ENCODE peak calls at places on chromosomes 1 and 21, in ten cellular contexts. One of them, this sample, is unnamed. For H3K4me1, the result is how much of the 10 kb centered on the place peaks cover.

GRCh38 chr1:2633936-2634491 is 1.2 kb upstream of the MMEL1 start:
- DNase-seq in aorta: peak
- DNase-seq in hepatocyte: no peak
- DNase-seq in psoas muscle: no peak
- DNase-seq in stomach: no peak
- DNase-seq in GM23338: no peak
- DNase-seq in right lobe of liver: no peak
- DNase-seq in CD8-positive, alpha-beta T cell: no peak
- DNase-seq in IMR-90: no peak
- DNase-seq in upper lobe of right lung: peak
- DNase-seq in this sample: no peak

GRCh38 chr1:32963746-32964460 is 706 bp downstream of the RNF19B start:
- DNase-seq in right lobe of liver: peak
- DNase-seq in IMR-90: peak
- DNase-seq in psoas muscle: peak
- DNase-seq in hepatocyte: peak
- DNase-seq in stomach: peak
- DNase-seq in aorta: peak
- DNase-seq in upper lobe of right lung: peak
- DNase-seq in GM23338: peak
- DNase-seq in CD8-positive, alpha-beta T cell: peak
- DNase-seq in this sample: peak

GRCh38 chr1:20110679-20111078 is 8.7 kb downstream of the PLA2G2D start:
- DNase-seq in psoas muscle: no peak
- DNase-seq in hepatocyte: no peak
- DNase-seq in aorta: no peak
- DNase-seq in right lobe of liver: no peak
- DNase-seq in GM23338: no peak
- DNase-seq in IMR-90: peak
- DNase-seq in upper lobe of right lung: no peak
- DNase-seq in CD8-positive, alpha-beta T cell: no peak
- DNase-seq in stomach: no peak
- DNase-seq in this sample: no peak

GRCh38 chr1:99965646-99966375 is 4.0 kb upstream of the SLC35A3 start:
- DNase-seq in IMR-90: no peak
- DNase-seq in CD8-positive, alpha-beta T cell: no peak
- DNase-seq in hepatocyte: no peak
- DNase-seq in right lobe of liver: no peak
- DNase-seq in upper lobe of right lung: no peak
- DNase-seq in GM23338: no peak
- DNase-seq in stomach: no peak
- DNase-seq in psoas muscle: no peak
- DNase-seq in aorta: no peak
- DNase-seq in this sample: no peak

GRCh38 chr21:45264919-45265515 is 22.7 kb downstream of the POFUT2 start:
- DNase-seq in stomach: peak
- DNase-seq in IMR-90: no peak
- DNase-seq in hepatocyte: peak
- DNase-seq in psoas muscle: peak
- DNase-seq in aorta: no peak
- DNase-seq in upper lobe of right lung: no peak
- DNase-seq in right lobe of liver: no peak
- DNase-seq in CD8-positive, alpha-beta T cell: no peak
- DNase-seq in GM23338: no peak
- DNase-seq in this sample: no peak

GRCh38 chr1:13505020-13505419 is 8.8 kb downstream of the LRRC38 start:
- DNase-seq in upper lobe of right lung: no peak
- DNase-seq in aorta: no peak
- DNase-seq in right lobe of liver: no peak
- DNase-seq in IMR-90: no peak
- DNase-seq in psoas muscle: no peak
- DNase-seq in stomach: no peak
- DNase-seq in GM23338: peak
- DNase-seq in CD8-positive, alpha-beta T cell: no peak
- DNase-seq in hepatocyte: no peak
- DNase-seq in this sample: no peak

GRCh38 chr21:29359718-29360117 is 61.0 kb downstream of the BACH1 start:
- DNase-seq in upper lobe of right lung: no peak
- DNase-seq in hepatocyte: no peak
- DNase-seq in stomach: no peak
- DNase-seq in GM23338: no peak
- DNase-seq in aorta: no peak
- DNase-seq in right lobe of liver: no peak
- DNase-seq in IMR-90: peak
- DNase-seq in CD8-positive, alpha-beta T cell: no peak
- DNase-seq in psoas muscle: no peak
- DNase-seq in this sample: peak

GRCh38 chr21:43775795-43776430 is at the start of gene CSTB:
- DNase-seq in aorta: peak
- DNase-seq in CD8-positive, alpha-beta T cell: peak
- DNase-seq in IMR-90: peak
- DNase-seq in stomach: peak
- DNase-seq in upper lobe of right lung: peak
- DNase-seq in psoas muscle: peak
- DNase-seq in hepatocyte: peak
- DNase-seq in right lobe of liver: peak
- DNase-seq in GM23338: peak
- DNase-seq in this sample: peak

GRCh38 chr1:113721010-113721409 is 38.3 kb downstream of the PHTF1 start:
- DNase-seq in stomach: no peak
- DNase-seq in upper lobe of right lung: no peak
- DNase-seq in IMR-90: no peak
- DNase-seq in aorta: no peak
- DNase-seq in CD8-positive, alpha-beta T cell: no peak
- DNase-seq in hepatocyte: no peak
- DNase-seq in right lobe of liver: no peak
- DNase-seq in GM23338: no peak
- DNase-seq in psoas muscle: no peak
- DNase-seq in this sample: no peak

GRCh38 chr1:159068877-159069276 is 7.7 kb downstream of the AIM2 start:
- DNase-seq in IMR-90: peak
- DNase-seq in aorta: no peak
- DNase-seq in hepatocyte: no peak
- DNase-seq in upper lobe of right lung: no peak
- DNase-seq in stomach: no peak
- DNase-seq in psoas muscle: no peak
- DNase-seq in CD8-positive, alpha-beta T cell: no peak
- DNase-seq in right lobe of liver: no peak
- DNase-seq in GM23338: no peak
- DNase-seq in this sample: no peak

GRCh38 chr1:925532-926421 is 2.1 kb downstream of the SAMD11 start:
- DNase-seq in psoas muscle: no peak
- DNase-seq in GM23338: no peak
- DNase-seq in CD8-positive, alpha-beta T cell: no peak
- DNase-seq in right lobe of liver: no peak
- DNase-seq in stomach: no peak
- DNase-seq in IMR-90: peak
- DNase-seq in aorta: peak
- DNase-seq in hepatocyte: peak
- DNase-seq in upper lobe of right lung: no peak
- DNase-seq in this sample: no peak

DNA sequence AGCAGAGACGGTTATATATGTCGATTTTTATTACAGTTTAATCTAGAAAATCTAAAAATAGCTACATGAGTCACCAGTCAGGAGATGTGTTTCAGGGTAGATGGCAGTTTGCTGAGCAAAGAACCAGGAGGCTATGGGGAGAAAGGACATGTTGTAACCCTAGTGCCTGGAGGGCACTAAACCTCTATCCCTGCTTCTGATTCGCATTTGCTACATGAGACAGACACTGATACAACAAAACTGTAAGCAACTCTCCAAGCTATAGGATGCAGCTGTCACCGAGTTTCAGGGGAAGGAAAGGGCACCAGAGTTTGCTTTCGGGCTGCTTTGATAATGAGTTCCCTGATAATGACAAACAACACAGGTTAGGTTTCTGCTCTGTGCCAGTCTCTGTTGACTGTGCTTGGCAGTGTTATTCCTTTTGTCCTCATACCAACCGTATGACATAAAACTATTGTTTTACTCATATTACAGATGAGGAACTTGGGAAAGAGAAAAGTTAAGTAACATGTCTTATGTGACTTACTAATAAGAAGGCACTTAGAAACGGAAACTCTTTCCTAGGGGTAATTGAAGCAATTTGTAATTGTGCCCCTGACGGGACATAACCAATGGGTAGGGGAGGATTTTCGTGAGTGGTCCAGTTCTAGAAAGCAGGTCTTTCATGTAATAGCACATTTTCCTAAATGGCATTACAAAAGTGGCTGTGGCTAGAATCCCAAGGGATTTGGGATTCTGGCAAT is 43.1 kb downstream of the C1orf198 start:
- DNase-seq in psoas muscle: no peak
- DNase-seq in CD8-positive, alpha-beta T cell: no peak
- DNase-seq in GM23338: no peak
- DNase-seq in upper lobe of right lung: no peak
- DNase-seq in aorta: no peak
- DNase-seq in right lobe of liver: no peak
- DNase-seq in stomach: peak
- DNase-seq in IMR-90: peak
- DNase-seq in hepatocyte: peak
- DNase-seq in this sample: peak
- H3K4me3 ChIP-seq in psoas muscle: peak
- H3K4me3 ChIP-seq in CD8-positive, alpha-beta T cell: no peak
- H3K4me3 ChIP-seq in GM23338: no peak
- H3K4me3 ChIP-seq in upper lobe of right lung: no peak
- H3K4me3 ChIP-seq in aorta: no peak
- H3K4me3 ChIP-seq in right lobe of liver: no peak
- H3K4me3 ChIP-seq in stomach: no peak
- H3K4me3 ChIP-seq in IMR-90: no peak
- H3K4me3 ChIP-seq in hepatocyte: no peak
- H3K4me3 ChIP-seq in this sample: no peak

GRCh38 chr1:116740296-116740695 is 13.9 kb upstream of the CD2 start:
- DNase-seq in right lobe of liver: no peak
- DNase-seq in stomach: no peak
- DNase-seq in GM23338: no peak
- DNase-seq in psoas muscle: no peak
- DNase-seq in IMR-90: no peak
- DNase-seq in hepatocyte: no peak
- DNase-seq in upper lobe of right lung: no peak
- DNase-seq in aorta: no peak
- DNase-seq in CD8-positive, alpha-beta T cell: no peak
- DNase-seq in this sample: no peak
- H3K27ac ChIP-seq in right lobe of liver: no peak
- H3K27ac ChIP-seq in stomach: no peak
- H3K27ac ChIP-seq in GM23338: no peak
- H3K27ac ChIP-seq in psoas muscle: no peak
- H3K27ac ChIP-seq in IMR-90: no peak
- H3K27ac ChIP-seq in hepatocyte: no peak
- H3K27ac ChIP-seq in upper lobe of right lung: no peak
- H3K27ac ChIP-seq in aorta: no peak
- H3K27ac ChIP-seq in CD8-positive, alpha-beta T cell: no peak
- H3K27ac ChIP-seq in this sample: no peak

DNA sequence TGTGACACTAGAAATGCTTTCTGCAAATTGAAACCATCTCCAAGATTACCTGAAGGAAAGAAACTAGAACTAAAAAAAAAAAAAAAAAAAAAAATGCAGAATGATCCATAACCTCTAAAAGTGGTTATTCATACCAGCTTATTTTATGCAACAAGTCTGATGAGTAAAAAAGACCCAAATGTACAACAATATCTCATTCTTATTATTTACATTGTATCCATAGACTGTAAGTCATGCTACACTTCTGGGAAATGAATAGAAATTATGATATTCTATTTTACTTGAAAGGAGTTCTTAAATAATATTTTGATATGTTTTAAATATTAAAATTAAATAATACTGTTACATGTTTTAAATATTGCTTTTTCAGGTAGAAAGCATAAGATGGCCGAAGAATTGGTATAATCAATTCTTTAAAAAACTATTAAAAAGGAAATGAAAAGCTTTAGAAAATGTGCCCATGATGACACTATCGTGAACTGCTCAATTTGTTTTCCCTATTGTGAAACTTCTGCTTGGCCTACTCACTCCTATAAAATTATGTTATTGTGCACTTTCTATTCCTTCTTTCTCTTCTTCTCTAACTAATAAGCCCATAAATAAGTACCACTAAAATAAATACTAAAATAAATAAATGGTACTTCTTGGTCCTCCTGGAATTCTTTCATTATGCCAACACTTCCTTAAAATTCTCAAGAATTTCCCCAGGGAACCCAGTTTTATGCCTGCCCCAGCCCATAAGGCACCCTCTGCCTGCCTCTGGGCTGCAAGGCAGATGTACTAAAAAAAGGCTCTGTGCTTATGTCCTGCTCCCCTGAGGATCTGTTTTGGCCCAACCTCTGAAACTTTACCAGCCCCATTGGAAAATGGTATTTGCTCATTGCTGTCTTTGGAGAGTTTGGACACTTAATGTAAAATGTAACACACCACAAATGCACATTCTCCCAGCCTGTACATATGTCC is 18.1 kb downstream of the SAMSN1 start:
- DNase-seq in psoas muscle: no peak
- DNase-seq in upper lobe of right lung: no peak
- DNase-seq in hepatocyte: no peak
- DNase-seq in IMR-90: no peak
- DNase-seq in GM23338: no peak
- DNase-seq in CD8-positive, alpha-beta T cell: no peak
- DNase-seq in aorta: no peak
- DNase-seq in right lobe of liver: no peak
- DNase-seq in stomach: no peak
- DNase-seq in this sample: no peak
- H3K4me1 ChIP-seq in psoas muscle: under half
- H3K4me1 ChIP-seq in upper lobe of right lung: under half
- H3K4me1 ChIP-seq in hepatocyte: under half
- H3K4me1 ChIP-seq in IMR-90: under half
- H3K4me1 ChIP-seq in GM23338: under half
- H3K4me1 ChIP-seq in CD8-positive, alpha-beta T cell: under half
- H3K4me1 ChIP-seq in aorta: under half
- H3K4me1 ChIP-seq in right lobe of liver: under half
- H3K4me1 ChIP-seq in stomach: under half
- H3K4me1 ChIP-seq in this sample: under half

GRCh38 chr21:19557488-19557887 is 1153.9 kb upstream of the TMPRSS15 start:
- DNase-seq in right lobe of liver: no peak
- DNase-seq in hepatocyte: no peak
- DNase-seq in CD8-positive, alpha-beta T cell: no peak
- DNase-seq in stomach: no peak
- DNase-seq in aorta: no peak
- DNase-seq in GM23338: no peak
- DNase-seq in IMR-90: no peak
- DNase-seq in upper lobe of right lung: no peak
- DNase-seq in psoas muscle: no peak
- DNase-seq in this sample: no peak

GRCh38 chr21:19547951-19548635 is 1144.5 kb upstream of the TMPRSS15 start:
- DNase-seq in IMR-90: no peak
- DNase-seq in psoas muscle: no peak
- DNase-seq in stomach: no peak
- DNase-seq in hepatocyte: no peak
- DNase-seq in right lobe of liver: no peak
- DNase-seq in aorta: no peak
- DNase-seq in GM23338: no peak
- DNase-seq in CD8-positive, alpha-beta T cell: no peak
- DNase-seq in upper lobe of right lung: no peak
- DNase-seq in this sample: no peak

GRCh38 chr21:19557046-19557445 is 1153.5 kb upstream of the TMPRSS15 start:
- DNase-seq in IMR-90: no peak
- DNase-seq in right lobe of liver: no peak
- DNase-seq in stomach: no peak
- DNase-seq in hepatocyte: no peak
- DNase-seq in GM23338: no peak
- DNase-seq in upper lobe of right lung: no peak
- DNase-seq in CD8-positive, alpha-beta T cell: no peak
- DNase-seq in psoas muscle: no peak
- DNase-seq in aorta: no peak
- DNase-seq in this sample: no peak

GRCh38 chr21:19553930-19554615 is 1150.5 kb upstream of the TMPRSS15 start:
- DNase-seq in CD8-positive, alpha-beta T cell: no peak
- DNase-seq in psoas muscle: no peak
- DNase-seq in stomach: no peak
- DNase-seq in IMR-90: no peak
- DNase-seq in GM23338: peak
- DNase-seq in aorta: no peak
- DNase-seq in hepatocyte: no peak
- DNase-seq in upper lobe of right lung: no peak
- DNase-seq in right lobe of liver: no peak
- DNase-seq in this sample: no peak
- H3K4me3 ChIP-seq in CD8-positive, alpha-beta T cell: no peak
- H3K4me3 ChIP-seq in psoas muscle: no peak
- H3K4me3 ChIP-seq in stomach: no peak
- H3K4me3 ChIP-seq in IMR-90: no peak
- H3K4me3 ChIP-seq in GM23338: peak
- H3K4me3 ChIP-seq in aorta: no peak
- H3K4me3 ChIP-seq in hepatocyte: no peak
- H3K4me3 ChIP-seq in upper lobe of right lung: no peak
- H3K4me3 ChIP-seq in right lobe of liver: no peak
- H3K4me3 ChIP-seq in this sample: no peak